ENCODE peak calls at places on chromosome 12, in seven cellular contexts. One of them, this sample, is unnamed. For H3K27me3, the result is how much of the 10 kb centered on the place peaks cover.

GRCh38 chr12:49121047-49121696 is 10.0 kb downstream of the TUBA1B start:
- DNase-seq in cardiac muscle cell: peak
- DNase-seq in thoracic aorta: no peak
- DNase-seq in CD8-positive, alpha-beta T cell: no peak
- DNase-seq in esophagus squamous epithelium: no peak
- DNase-seq in stomach: peak
- DNase-seq in body of pancreas: peak
- DNase-seq in this sample: peak

GRCh38 chr12:24201258-24201970 is 251.9 kb upstream of the SOX5 start:
- DNase-seq in cardiac muscle cell: no peak
- DNase-seq in thoracic aorta: no peak
- DNase-seq in CD8-positive, alpha-beta T cell: no peak
- DNase-seq in esophagus squamous epithelium: no peak
- DNase-seq in stomach: no peak
- DNase-seq in body of pancreas: no peak
- DNase-seq in this sample: no peak

GRCh38 chr12:113462117-113462774 is 9.4 kb downstream of the LHX5 start:
- DNase-seq in cardiac muscle cell: peak
- DNase-seq in thoracic aorta: peak
- DNase-seq in CD8-positive, alpha-beta T cell: peak
- DNase-seq in esophagus squamous epithelium: no peak
- DNase-seq in stomach: peak
- DNase-seq in body of pancreas: peak
- DNase-seq in this sample: peak

GRCh38 chr12:31828057-31828456 is 99.2 kb upstream of the AMN1 start:
- DNase-seq in cardiac muscle cell: no peak
- DNase-seq in thoracic aorta: no peak
- DNase-seq in CD8-positive, alpha-beta T cell: no peak
- DNase-seq in esophagus squamous epithelium: no peak
- DNase-seq in stomach: no peak
- DNase-seq in body of pancreas: no peak
- DNase-seq in this sample: no peak

GRCh38 chr12:96462571-96463280 is 26.7 kb upstream of the CFAP54 start:
- DNase-seq in cardiac muscle cell: no peak
- DNase-seq in thoracic aorta: no peak
- DNase-seq in CD8-positive, alpha-beta T cell: no peak
- DNase-seq in esophagus squamous epithelium: no peak
- DNase-seq in stomach: no peak
- DNase-seq in body of pancreas: no peak
- DNase-seq in this sample: no peak

GRCh38 chr12:31353730-31354708 is 28.1 kb upstream of the SINHCAF start:
- DNase-seq in cardiac muscle cell: no peak
- DNase-seq in thoracic aorta: no peak
- DNase-seq in CD8-positive, alpha-beta T cell: no peak
- DNase-seq in esophagus squamous epithelium: no peak
- DNase-seq in stomach: no peak
- DNase-seq in body of pancreas: no peak
- DNase-seq in this sample: no peak

GRCh38 chr12:101759396-101760047 is 20.3 kb upstream of the SYCP3 start:
- DNase-seq in cardiac muscle cell: peak
- DNase-seq in thoracic aorta: no peak
- DNase-seq in CD8-positive, alpha-beta T cell: no peak
- DNase-seq in esophagus squamous epithelium: no peak
- DNase-seq in stomach: no peak
- DNase-seq in body of pancreas: no peak
- DNase-seq in this sample: no peak

GRCh38 chr12:47867496-47867941 is 37.3 kb downstream of the VDR start:
- DNase-seq in cardiac muscle cell: no peak
- DNase-seq in thoracic aorta: no peak
- DNase-seq in CD8-positive, alpha-beta T cell: no peak
- DNase-seq in esophagus squamous epithelium: no peak
- DNase-seq in stomach: no peak
- DNase-seq in body of pancreas: no peak
- DNase-seq in this sample: no peak

GRCh38 chr12:7042847-7043246 is 17.7 kb upstream of the C1S start:
- DNase-seq in cardiac muscle cell: peak
- DNase-seq in thoracic aorta: no peak
- DNase-seq in CD8-positive, alpha-beta T cell: no peak
- DNase-seq in esophagus squamous epithelium: no peak
- DNase-seq in stomach: no peak
- DNase-seq in body of pancreas: no peak
- DNase-seq in this sample: no peak

GRCh38 chr12:79939728-79940306 is 4.9 kb upstream of the PPP1R12A start:
- DNase-seq in cardiac muscle cell: no peak
- DNase-seq in thoracic aorta: no peak
- DNase-seq in CD8-positive, alpha-beta T cell: no peak
- DNase-seq in esophagus squamous epithelium: no peak
- DNase-seq in stomach: no peak
- DNase-seq in body of pancreas: no peak
- DNase-seq in this sample: no peak

GRCh38 chr12:128724468-128725046 is 99.2 kb downstream of the SLC15A4 start:
- DNase-seq in cardiac muscle cell: no peak
- DNase-seq in thoracic aorta: no peak
- DNase-seq in CD8-positive, alpha-beta T cell: no peak
- DNase-seq in esophagus squamous epithelium: no peak
- DNase-seq in stomach: no peak
- DNase-seq in body of pancreas: no peak
- DNase-seq in this sample: no peak

GRCh38 chr12:88472775-88473174 is 107.5 kb downstream of the KITLG start:
- DNase-seq in cardiac muscle cell: no peak
- DNase-seq in thoracic aorta: no peak
- DNase-seq in CD8-positive, alpha-beta T cell: no peak
- DNase-seq in esophagus squamous epithelium: no peak
- DNase-seq in stomach: no peak
- DNase-seq in body of pancreas: no peak
- DNase-seq in this sample: no peak

DNA sequence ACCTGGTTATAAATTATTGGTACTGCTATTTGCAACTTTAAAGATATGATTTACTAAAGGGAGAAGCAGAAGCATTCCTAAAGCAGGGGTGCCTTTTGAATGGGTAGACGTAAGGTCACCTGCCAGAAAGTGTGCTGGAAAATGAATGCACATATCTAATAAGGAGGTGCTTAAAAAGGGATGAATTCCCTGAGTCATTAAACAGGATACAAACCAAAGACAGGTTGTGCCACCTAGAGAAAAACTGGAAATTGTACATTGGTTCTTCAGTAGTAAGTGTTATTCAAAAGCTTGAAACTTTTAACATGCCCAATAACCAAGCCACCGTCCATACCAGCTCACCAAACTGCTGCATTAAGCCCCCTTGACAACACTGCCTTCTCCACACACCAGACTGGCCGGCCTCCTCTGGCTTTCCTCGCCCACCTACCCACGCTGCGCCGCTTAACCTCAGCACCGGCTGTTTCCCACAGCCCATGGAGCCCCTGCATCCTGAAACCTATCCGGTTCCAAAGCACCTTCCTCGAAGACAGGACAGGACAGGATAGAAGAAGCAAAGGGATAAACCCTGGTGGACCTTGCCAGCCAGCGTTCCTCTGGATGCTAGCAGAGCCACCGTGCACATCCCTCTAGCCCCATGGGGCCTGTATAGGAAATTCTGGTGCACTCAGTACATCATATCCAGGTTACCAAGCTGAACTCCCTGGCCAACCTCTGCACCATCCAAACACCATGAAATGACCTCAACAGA is 201.5 kb upstream of the CAND1 start:
- DNase-seq in cardiac muscle cell: no peak
- DNase-seq in thoracic aorta: no peak
- DNase-seq in CD8-positive, alpha-beta T cell: no peak
- DNase-seq in esophagus squamous epithelium: no peak
- DNase-seq in stomach: no peak
- DNase-seq in body of pancreas: no peak
- DNase-seq in this sample: no peak
- H3K4me3 ChIP-seq in cardiac muscle cell: peak
- H3K4me3 ChIP-seq in thoracic aorta: peak
- H3K4me3 ChIP-seq in CD8-positive, alpha-beta T cell: no peak
- H3K4me3 ChIP-seq in esophagus squamous epithelium: peak
- H3K4me3 ChIP-seq in stomach: peak
- H3K4me3 ChIP-seq in body of pancreas: no peak
- H3K4me3 ChIP-seq in this sample: no peak

DNA sequence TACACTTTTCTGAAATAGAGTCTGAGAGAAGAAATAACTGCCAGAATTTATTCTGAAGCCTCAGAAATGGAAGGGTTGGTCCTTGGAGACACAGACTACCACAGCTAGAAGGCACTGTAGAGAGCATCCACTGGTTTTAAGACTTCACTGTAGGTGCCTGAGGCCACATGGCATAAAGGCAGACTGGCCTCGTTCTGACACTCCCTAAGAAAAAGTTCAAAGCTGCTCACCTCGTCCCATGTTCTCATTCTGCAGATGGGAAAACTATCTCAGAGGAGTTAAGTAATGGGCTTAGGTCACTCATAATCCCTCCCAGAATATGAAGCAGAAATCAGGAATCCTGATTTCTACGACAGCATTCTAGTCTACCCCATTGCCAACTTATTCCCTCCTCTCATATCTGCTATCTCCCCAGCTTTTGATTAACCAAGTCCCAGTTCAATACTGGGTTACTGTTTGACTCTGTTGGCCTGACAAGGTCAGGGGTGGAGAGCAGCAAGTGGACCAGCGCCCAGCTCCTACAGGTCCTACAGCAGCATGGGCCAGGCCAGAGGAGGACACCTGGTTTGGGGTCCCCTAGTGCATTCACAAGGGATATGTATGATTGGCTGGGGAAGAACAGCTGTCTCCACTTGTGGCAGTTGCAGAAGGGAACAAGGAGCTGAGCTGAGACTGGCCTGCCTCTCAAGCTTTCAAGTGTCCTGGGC is 3.7 kb downstream of the ITGA5 start:
- DNase-seq in cardiac muscle cell: no peak
- DNase-seq in thoracic aorta: no peak
- DNase-seq in CD8-positive, alpha-beta T cell: no peak
- DNase-seq in esophagus squamous epithelium: no peak
- DNase-seq in stomach: no peak
- DNase-seq in body of pancreas: no peak
- DNase-seq in this sample: no peak
- TF ChIP-seq CTCF in cardiac muscle cell: no peak
- TF ChIP-seq CTCF in thoracic aorta: no peak
- TF ChIP-seq CTCF in CD8-positive, alpha-beta T cell: no peak
- TF ChIP-seq CTCF in esophagus squamous epithelium: no peak
- TF ChIP-seq CTCF in stomach: no peak
- TF ChIP-seq CTCF in body of pancreas: no peak
- TF ChIP-seq CTCF in this sample: no peak

GRCh38 chr12:1917172-1918070 is 1.0 kb downstream of the CACNA2D4 start:
- DNase-seq in cardiac muscle cell: no peak
- DNase-seq in thoracic aorta: no peak
- DNase-seq in CD8-positive, alpha-beta T cell: no peak
- DNase-seq in esophagus squamous epithelium: no peak
- DNase-seq in stomach: peak
- DNase-seq in body of pancreas: no peak
- DNase-seq in this sample: no peak

GRCh38 chr12:1918081-1918874 is at the start of gene CACNA2D4:
- DNase-seq in cardiac muscle cell: no peak
- DNase-seq in thoracic aorta: no peak
- DNase-seq in CD8-positive, alpha-beta T cell: no peak
- DNase-seq in esophagus squamous epithelium: no peak
- DNase-seq in stomach: peak
- DNase-seq in body of pancreas: no peak
- DNase-seq in this sample: peak

GRCh38 chr12:1915082-1915968 is 3.1 kb downstream of the CACNA2D4 start:
- DNase-seq in cardiac muscle cell: no peak
- DNase-seq in thoracic aorta: no peak
- DNase-seq in CD8-positive, alpha-beta T cell: no peak
- DNase-seq in esophagus squamous epithelium: no peak
- DNase-seq in stomach: peak
- DNase-seq in body of pancreas: no peak
- DNase-seq in this sample: peak

GRCh38 chr12:1914116-1914911 is 4.1 kb downstream of the CACNA2D4 start:
- DNase-seq in cardiac muscle cell: no peak
- DNase-seq in thoracic aorta: no peak
- DNase-seq in CD8-positive, alpha-beta T cell: no peak
- DNase-seq in esophagus squamous epithelium: no peak
- DNase-seq in stomach: peak
- DNase-seq in body of pancreas: no peak
- DNase-seq in this sample: no peak

DNA sequence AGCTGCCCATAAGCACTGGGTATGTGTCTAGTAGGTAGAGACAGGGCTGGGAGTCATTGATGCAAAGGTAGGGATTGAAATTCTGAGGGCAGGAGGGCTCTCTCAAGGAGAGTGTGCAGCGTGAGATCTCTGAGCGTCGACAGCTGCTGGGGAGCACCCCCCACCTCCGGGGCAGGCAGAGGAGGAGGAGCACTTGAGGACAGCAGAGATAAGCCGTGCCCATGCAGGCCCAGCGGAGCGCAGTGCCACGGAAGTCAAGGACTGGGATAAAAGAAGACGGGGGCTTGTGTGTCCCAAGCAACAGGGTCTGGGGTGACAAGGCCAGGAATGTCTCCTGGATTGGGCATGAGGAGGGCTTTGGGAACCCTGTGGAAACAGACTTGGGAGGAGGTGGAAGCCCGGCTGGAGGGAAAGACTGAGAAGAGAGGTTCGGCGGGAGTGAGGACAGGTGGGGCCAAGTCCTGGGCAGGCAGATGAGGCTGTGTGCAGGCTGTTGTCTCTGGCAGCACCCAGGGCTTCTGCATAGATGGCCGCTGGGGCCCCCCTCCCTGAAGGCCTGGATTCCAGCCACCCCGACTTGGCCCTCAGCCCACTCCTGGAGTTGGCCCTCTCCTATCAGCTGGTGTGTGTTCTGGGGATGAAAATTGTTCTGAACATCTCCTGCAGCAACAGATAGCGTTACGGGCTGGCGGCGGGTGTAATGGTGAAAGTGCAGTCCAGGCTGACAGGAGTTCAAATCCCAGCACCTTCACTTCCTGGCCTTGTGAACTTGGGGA is 1.9 kb downstream of the CACNA2D4 start:
- DNase-seq in cardiac muscle cell: peak
- DNase-seq in thoracic aorta: no peak
- DNase-seq in CD8-positive, alpha-beta T cell: no peak
- DNase-seq in esophagus squamous epithelium: no peak
- DNase-seq in stomach: peak
- DNase-seq in body of pancreas: no peak
- DNase-seq in this sample: peak
- H3K27me3 ChIP-seq in cardiac muscle cell: under half
- H3K27me3 ChIP-seq in thoracic aorta: under half
- H3K27me3 ChIP-seq in CD8-positive, alpha-beta T cell: under half
- H3K27me3 ChIP-seq in esophagus squamous epithelium: under half
- H3K27me3 ChIP-seq in stomach: under half
- H3K27me3 ChIP-seq in body of pancreas: under half
- H3K27me3 ChIP-seq in this sample: under half

GRCh38 chr12:15322164-15323054 is at the start of gene PTPRO:
- DNase-seq in cardiac muscle cell: peak
- DNase-seq in thoracic aorta: no peak
- DNase-seq in CD8-positive, alpha-beta T cell: no peak
- DNase-seq in esophagus squamous epithelium: no peak
- DNase-seq in stomach: no peak
- DNase-seq in body of pancreas: peak
- DNase-seq in this sample: no peak
- H3K4me3 ChIP-seq in cardiac muscle cell: peak
- H3K4me3 ChIP-seq in thoracic aorta: peak
- H3K4me3 ChIP-seq in CD8-positive, alpha-beta T cell: no peak
- H3K4me3 ChIP-seq in esophagus squamous epithelium: peak
- H3K4me3 ChIP-seq in stomach: peak
- H3K4me3 ChIP-seq in body of pancreas: peak
- H3K4me3 ChIP-seq in this sample: no peak

DNA sequence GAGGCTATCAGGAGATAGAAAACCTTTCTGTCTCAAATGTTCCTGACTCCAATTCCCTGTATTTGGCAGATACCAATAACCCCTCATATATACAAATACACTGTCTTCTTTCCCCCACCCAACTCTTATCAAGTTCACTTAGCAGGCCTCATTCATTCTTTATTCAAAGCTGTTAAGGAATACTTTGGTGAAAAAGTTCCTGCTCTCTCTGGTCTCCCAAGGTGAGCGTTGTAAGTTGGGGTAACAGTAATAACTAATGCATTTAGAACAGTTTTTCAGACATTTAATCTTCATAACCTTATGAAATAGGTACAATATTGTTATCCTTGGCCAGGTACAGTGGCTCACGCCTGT is 3.9 kb upstream of the GDF11 start:
- DNase-seq in cardiac muscle cell: no peak
- DNase-seq in thoracic aorta: no peak
- DNase-seq in CD8-positive, alpha-beta T cell: no peak
- DNase-seq in esophagus squamous epithelium: no peak
- DNase-seq in stomach: no peak
- DNase-seq in body of pancreas: no peak
- DNase-seq in this sample: no peak
- TF ChIP-seq CTCF in cardiac muscle cell: no peak
- TF ChIP-seq CTCF in thoracic aorta: no peak
- TF ChIP-seq CTCF in CD8-positive, alpha-beta T cell: no peak
- TF ChIP-seq CTCF in esophagus squamous epithelium: no peak
- TF ChIP-seq CTCF in stomach: no peak
- TF ChIP-seq CTCF in body of pancreas: no peak
- TF ChIP-seq CTCF in this sample: no peak

This sample was measured in lung.